ENCODE peak calls at places on chromosome 2, in four cellular contexts. U is cardiac fibroblast, Y is CD14-positive monocyte, D is AG04450. H is an unnamed sample.

GRCh38 chr2:2147024-2147900 is 183.8 kb downstream of the MYT1L start:
- DNase-seq in U (no peak), Y (no peak), D (no peak), H (no peak)

GRCh38 chr2:220104871-220105351 is 477.5 kb downstream of the SLC4A3 start:
- DNase-seq in U (peak), Y (no peak), D (peak), H (no peak)

GRCh38 chr2:170324640-170325046 is 146.7 kb downstream of the MYO3B start:
- DNase-seq in U (peak), Y (no peak), D (peak), H (no peak)

GRCh38 chr2:219169950-219170654 is at the start of gene SLC23A3:
- DNase-seq in U (no peak), Y (no peak), D (no peak), H (no peak)

GRCh38 chr2:206939340-206939739 is at the start of gene CPO:
- DNase-seq in U (no peak), Y (no peak), D (no peak), H (no peak)

GRCh38 chr2:167190053-167190452 is 301.8 kb downstream of the XIRP2 start:
- DNase-seq in U (peak), Y (no peak), D (no peak), H (no peak)

GRCh38 chr2:11995381-11995947 is 249.0 kb downstream of the LPIN1 start:
- DNase-seq in U (peak), Y (no peak), D (no peak), H (no peak)

GRCh38 chr2:206211657-206212255 is 52.1 kb downstream of the EEF1B2 start:
- DNase-seq in U (peak), Y (no peak), D (no peak), H (no peak)

GRCh38 chr2:27496357-27497287 is at the start of gene GCKR:
- DNase-seq in U (peak), Y (peak), D (no peak), H (no peak)

GRCh38 chr2:62149708-62150107 is 46.2 kb upstream of the B3GNT2 start:
- DNase-seq in U (peak), Y (no peak), D (peak), H (no peak)

GRCh38 chr2:47520825-47521665 is 118.1 kb downstream of the MSH2 start:
- DNase-seq in U (peak), Y (peak), D (no peak), H (no peak)

GRCh38 chr2:75525434-75526308 is 35.1 kb downstream of the EVA1A start:
- DNase-seq in U (peak), Y (no peak), D (no peak), H (no peak)

GRCh38 chr2:222305510-222306392 is 7.0 kb upstream of the PAX3 start:
- DNase-seq in U (no peak), Y (no peak), D (no peak), H (peak)

GRCh38 chr2:2302359-2302758 is 28.7 kb downstream of the MYT1L start:
- DNase-seq in U (no peak), Y (no peak), D (no peak), H (no peak)

GRCh38 chr2:190791347-190791982 is 89.2 kb upstream of the GLS start:
- DNase-seq in U (peak), Y (no peak), D (no peak), H (no peak)

GRCh38 chr2:45938649-45939511 is 287.4 kb downstream of the PRKCE start:
- DNase-seq in U (peak), Y (no peak), D (peak), H (peak)

GRCh38 chr2:45710468-45710867 is 59.0 kb downstream of the PRKCE start:
- DNase-seq in U (no peak), Y (no peak), D (no peak), H (no peak)

GRCh38 chr2:81266106-81266505 is 961.6 kb upstream of the LRRTM1 start:
- DNase-seq in U (no peak), Y (no peak), D (no peak), H (no peak)

GRCh38 chr2:227460079-227460485 is 11.9 kb upstream of the AGFG1 start:
- DNase-seq in U (peak), Y (no peak), D (no peak), H (no peak)

GRCh38 chr2:138335036-138335435 is 166.5 kb upstream of the SPOPL start:
- DNase-seq in U (no peak), Y (no peak), D (no peak), H (no peak)

GRCh38 chr2:53356291-53356905 is 411.2 kb upstream of the CHAC2 start:
- DNase-seq in U (no peak), Y (peak), D (no peak), H (no peak)

GRCh38 chr2:15313657-15314056 is 247.5 kb downstream of the NBAS start:
- DNase-seq in U (peak), Y (no peak), D (peak), H (no peak)

GRCh38 chr2:101736861-101737291 is 39.4 kb downstream of the MAP4K4 start:
- DNase-seq in U (peak), Y (no peak), D (no peak), H (no peak)

GRCh38 chr2:112821142-112821541 is 15.4 kb downstream of the IL1B start:
- DNase-seq in U (no peak), Y (no peak), D (no peak), H (no peak)

GRCh38 chr2:157307021-157307420 is 18.6 kb downstream of the ERMN start:
- DNase-seq in U (no peak), Y (no peak), D (no peak), H (no peak)

GRCh38 chr2:120691410-120691809 is 44.3 kb upstream of the GLI2 start:
- DNase-seq in U (no peak), Y (no peak), D (no peak), H (no peak)

GRCh38 chr2:178404380-178404767 is 46.6 kb downstream of the PRKRA start:
- DNase-seq in U (peak), Y (no peak), D (peak), H (no peak)

GRCh38 chr2:224946911-224947310 is 95.4 kb downstream of the DOCK10 start:
- DNase-seq in U (peak), Y (peak), D (no peak), H (no peak)

DNA sequence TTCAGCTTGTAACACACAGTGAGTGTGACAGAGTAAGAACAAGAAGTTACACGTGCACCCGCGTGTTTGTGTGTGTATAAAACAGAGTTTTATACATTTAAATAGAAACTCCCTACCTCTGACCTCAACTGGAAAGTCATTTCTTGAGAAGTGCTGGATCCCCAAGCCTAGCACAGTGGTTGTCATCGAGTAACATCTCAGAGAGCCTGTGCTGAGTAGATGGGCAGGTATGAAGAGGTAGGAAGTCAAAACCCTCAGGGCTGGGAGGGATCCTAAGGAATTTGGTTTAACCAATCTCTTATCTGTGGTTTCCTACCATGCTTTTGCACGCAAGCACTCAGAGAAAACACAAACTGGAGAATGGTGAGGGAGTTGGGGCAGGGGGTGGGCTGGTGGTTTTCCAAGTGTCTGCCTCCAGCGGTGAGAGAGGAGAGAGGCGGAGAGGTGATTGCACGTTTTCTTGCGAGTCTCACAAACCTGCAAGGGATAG is 9.2 kb downstream of the ACOXL start:
- DNase-seq in U (no peak), Y (no peak), D (no peak), H (no peak)
- TF ChIP-seq CTCF in U (no peak), Y (no peak), D (no peak), H (no peak)

GRCh38 chr2:204971219-204971907 is 426.1 kb downstream of the PARD3B start:
- DNase-seq in U (no peak), Y (no peak), D (no peak), H (no peak)

GRCh38 chr2:204972606-204973336 is 427.5 kb downstream of the PARD3B start:
- DNase-seq in U (no peak), Y (no peak), D (no peak), H (no peak)

GRCh38 chr2:204974487-204974886 is 429.2 kb downstream of the PARD3B start:
- DNase-seq in U (no peak), Y (no peak), D (no peak), H (no peak)

GRCh38 chr2:204972161-204972560 is 426.9 kb downstream of the PARD3B start:
- DNase-seq in U (no peak), Y (no peak), D (no peak), H (no peak)

GRCh38 chr2:204973546-204974071 is 428.3 kb downstream of the PARD3B start:
- DNase-seq in U (no peak), Y (no peak), D (no peak), H (no peak)
- TF ChIP-seq CTCF in U (no peak), Y (no peak), D (no peak), H (no peak)

DNA sequence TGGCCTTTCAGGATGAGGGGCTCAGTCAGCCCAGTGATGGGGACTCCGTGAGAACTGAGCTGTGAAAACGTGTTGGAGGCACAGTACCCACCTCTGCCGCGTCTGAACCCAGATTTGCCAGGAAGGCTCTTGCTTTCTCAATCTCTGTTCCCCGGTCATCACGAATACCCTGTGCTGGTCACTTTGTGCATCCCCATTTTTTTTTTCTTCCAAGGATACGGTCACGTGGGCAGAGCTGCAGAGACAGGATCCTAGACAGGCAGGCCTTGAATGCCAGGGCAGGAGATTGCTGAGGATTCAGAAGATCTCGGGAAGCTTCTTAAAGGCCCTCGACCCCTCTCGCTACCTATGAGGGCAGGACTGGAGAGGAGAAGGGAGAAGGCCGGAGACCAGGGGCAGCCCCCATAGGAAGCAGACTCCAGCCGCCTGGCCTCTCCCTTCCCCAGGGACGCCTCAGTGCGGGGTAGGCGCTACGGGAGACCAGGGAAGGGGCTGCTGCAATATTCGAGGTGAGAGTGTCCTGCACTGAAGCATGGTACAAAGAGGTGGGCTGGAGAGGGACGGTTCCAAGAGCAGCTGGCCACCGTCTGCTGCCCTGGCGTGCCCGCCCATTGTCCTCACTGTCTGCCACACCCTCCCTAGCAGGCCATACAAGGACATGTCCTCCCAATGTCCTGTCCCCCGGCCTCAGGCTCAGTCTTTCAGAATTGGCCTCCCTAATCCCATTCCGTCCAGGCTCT is 29.0 kb upstream of the TAF1B start:
- DNase-seq in U (no peak), Y (no peak), D (no peak), H (no peak)
- TF ChIP-seq CTCF in U (no peak), Y (peak), D (no peak), H (no peak)

DNA sequence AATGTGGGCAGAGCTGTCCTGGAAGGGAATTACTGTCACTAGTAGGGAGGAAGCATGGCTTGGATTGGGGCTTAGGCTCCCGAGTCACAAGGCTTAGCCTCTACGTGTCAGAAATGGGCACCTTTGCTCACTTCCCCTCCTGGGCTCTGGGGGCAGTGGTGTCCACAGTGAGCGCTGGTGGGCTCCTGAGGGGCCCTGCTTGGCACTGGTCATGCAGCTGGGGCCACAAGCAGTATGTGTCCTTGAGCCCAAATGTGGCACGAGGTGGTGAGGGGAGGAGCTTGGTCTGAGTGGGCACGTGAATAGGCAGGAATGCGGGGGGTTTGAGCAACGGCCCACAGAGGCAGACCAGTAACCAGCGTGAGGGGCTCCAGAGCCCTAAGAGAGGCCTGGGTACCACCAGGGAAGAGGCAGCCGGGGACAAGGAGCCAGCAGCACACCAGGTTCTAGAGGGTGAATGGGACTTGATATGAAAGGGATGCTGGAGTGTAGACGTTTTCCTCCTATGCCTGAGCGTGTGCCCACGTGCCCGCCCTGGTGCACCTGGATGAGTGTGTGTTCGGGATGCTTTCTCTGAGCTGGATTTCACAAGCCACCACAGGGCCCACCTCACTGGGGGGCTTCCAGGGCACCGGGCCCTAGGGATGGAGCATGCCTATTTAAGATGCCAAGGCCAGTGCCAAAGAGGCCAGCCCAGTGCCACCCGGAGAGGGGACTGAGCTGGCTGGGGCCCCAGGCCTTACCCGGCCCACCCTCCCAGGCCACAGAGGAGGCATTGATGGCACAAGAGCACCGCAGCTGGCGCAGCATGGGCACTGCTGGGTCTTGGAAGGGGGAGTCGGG is 22.8 kb upstream of the PTMA start:
- DNase-seq in U (no peak), Y (no peak), D (no peak), H (no peak)
- TF ChIP-seq CTCF in U (peak), Y (no peak), D (peak), H (peak)

DNA sequence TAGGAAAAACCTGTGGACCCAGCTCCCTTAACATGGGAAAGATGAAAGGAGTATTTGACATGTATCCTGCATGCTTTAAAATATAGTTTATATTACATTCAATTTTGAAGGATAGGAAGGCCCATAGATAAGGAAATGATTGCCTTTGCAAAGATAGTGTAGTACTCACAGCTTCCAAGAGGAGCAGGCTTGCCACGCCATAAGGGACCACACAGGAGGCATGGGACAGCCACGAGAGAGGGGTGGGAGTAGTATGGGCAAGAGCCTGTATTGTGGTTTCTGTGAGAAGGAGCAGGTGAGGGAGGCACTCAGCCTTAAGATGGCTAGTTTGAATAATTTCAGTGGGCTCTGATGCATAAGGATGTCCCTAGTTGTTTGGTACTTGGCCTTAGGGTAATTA is 740.3 kb downstream of the SATB2 start:
- DNase-seq in U (no peak), Y (no peak), D (no peak), H (no peak)
- TF ChIP-seq CTCF in U (no peak), Y (no peak), D (no peak), H (no peak)

GRCh38 chr2:158478237-158478636 is 21.5 kb downstream of the PKP4 start:
- DNase-seq in U (no peak), Y (no peak), D (no peak), H (no peak)

GRCh38 chr2:158481116-158481515 is 24.4 kb downstream of the PKP4 start:
- DNase-seq in U (no peak), Y (no peak), D (no peak), H (no peak)

GRCh38 chr2:158473719-158474392 is 17.1 kb downstream of the PKP4 start:
- DNase-seq in U (no peak), Y (no peak), D (no peak), H (no peak)

GRCh38 chr2:158482594-158482993 is 25.8 kb downstream of the PKP4 start:
- DNase-seq in U (peak), Y (no peak), D (no peak), H (no peak)

DNA sequence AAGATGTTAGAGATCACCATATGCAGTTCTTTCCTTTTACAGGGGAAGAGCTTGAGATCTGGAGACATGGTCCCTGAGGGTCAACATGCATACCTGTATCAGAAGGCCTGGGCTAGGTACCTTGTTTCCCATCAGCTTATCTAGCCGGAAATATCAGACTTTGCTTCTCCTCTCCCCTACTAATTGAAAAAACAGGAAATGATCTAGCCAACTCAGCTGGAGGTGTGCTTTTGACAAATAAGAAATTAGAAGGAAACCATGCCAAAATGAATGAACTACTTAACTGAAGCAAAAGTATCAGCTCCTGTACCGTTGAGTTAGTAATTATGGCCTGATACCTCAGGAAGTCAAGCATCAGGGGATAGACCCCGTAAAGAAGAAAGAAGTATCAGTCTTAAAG is 20.4 kb downstream of the PKP4 start:
- DNase-seq in U (no peak), Y (no peak), D (no peak), H (no peak)
- TF ChIP-seq CTCF in U (no peak), Y (no peak), D (no peak), H (no peak)

DNA sequence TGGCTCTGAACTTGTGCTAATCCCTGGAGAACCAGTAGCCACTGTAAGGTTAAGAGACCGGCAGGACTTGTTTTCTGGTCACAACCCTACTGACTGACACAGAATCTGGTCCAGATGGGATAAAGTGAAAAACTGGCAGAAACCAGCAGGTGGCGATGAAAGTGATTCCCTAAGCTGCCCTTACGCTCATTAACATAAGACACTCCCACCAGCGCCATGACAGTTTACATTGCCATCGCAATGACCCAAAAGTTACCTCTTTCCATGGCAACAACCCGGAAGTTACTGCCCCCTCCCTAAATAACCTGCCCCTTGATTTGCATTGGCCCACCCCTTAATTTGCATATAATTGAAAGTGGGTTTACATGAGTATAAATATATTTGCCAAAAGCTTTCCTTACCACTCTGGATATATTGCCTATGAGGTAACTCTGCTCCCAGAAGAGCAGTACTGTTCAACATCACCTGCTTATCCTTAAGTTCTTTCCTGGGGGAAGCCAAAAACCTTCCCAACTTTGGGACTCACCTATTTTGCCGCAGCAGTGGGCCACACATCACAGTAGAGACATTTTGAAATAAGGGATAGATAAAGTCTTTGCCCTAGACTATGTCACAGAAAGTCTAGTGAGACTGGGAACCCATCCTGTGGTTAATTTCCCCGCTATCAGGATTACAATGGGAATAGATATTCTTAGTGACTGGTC is 35.8 kb upstream of the AFF3 start:
- DNase-seq in U (peak), Y (no peak), D (no peak), H (no peak)
- TF ChIP-seq CTCF in U (peak), Y (peak), D (peak), H (peak)

H was measured in osteocyte.